ENCODE peak calls at places on chromosomes 2 and 18, in four cellular contexts. Z is esophagus squamous epithelium, V is hepatocyte, W is transverse colon. N is an unnamed sample.

GRCh38 chr2:236919209-236919608 is 166.5 kb upstream of the COPS8 start:
- DNase-seq in Z (no peak), V (no peak), W (no peak), N (no peak)

GRCh38 chr2:98293931-98294687 is 52.1 kb upstream of the CNGA3 start:
- DNase-seq in Z (no peak), V (no peak), W (no peak), N (no peak)

GRCh38 chr2:161238559-161239415 is 69.4 kb upstream of the PSMD14 start:
- DNase-seq in Z (no peak), V (peak; percentile 69), W (peak; percentile 61), N (peak; percentile 63)

GRCh38 chr2:43131890-43132522 is 94.4 kb downstream of the ZFP36L2 start:
- DNase-seq in Z (no peak), V (no peak), W (no peak), N (no peak)

GRCh38 chr18:26574958-26575864 is 26.9 kb upstream of the KCTD1 start:
- DNase-seq in Z (no peak), V (peak; percentile 64), W (peak; percentile 32), N (peak; percentile 48)

GRCh38 chr2:160201849-160202539 is 1.9 kb upstream of the ITGB6 start:
- DNase-seq in Z (no peak), V (no peak), W (no peak), N (no peak)

GRCh38 chr2:84855730-84856129 is 25.2 kb downstream of the TRABD2A start:
- DNase-seq in Z (no peak), V (no peak), W (no peak), N (no peak)

GRCh38 chr2:7860693-7861092 is 821.2 kb upstream of the ID2 start:
- DNase-seq in Z (no peak), V (no peak), W (no peak), N (no peak)

GRCh38 chr18:13371689-13372404 is 153.3 kb downstream of the LDLRAD4 start:
- DNase-seq in Z (no peak), V (no peak), W (peak; percentile 66), N (peak; percentile 81)

GRCh38 chr2:189168876-189169499 is 10.6 kb downstream of the COL5A2 start:
- DNase-seq in Z (no peak), V (no peak), W (no peak), N (no peak)

GRCh38 chr18:26418225-26418624 is 130.1 kb downstream of the KCTD1 start:
- DNase-seq in Z (no peak), V (no peak), W (no peak), N (no peak)

GRCh38 chr2:36404312-36404711 is 48.7 kb downstream of the CRIM1 start:
- DNase-seq in Z (no peak), V (no peak), W (no peak), N (no peak)

GRCh38 chr2:221850076-221850475 is 278.0 kb upstream of the EPHA4 start:
- DNase-seq in Z (no peak), V (no peak), W (no peak), N (no peak)

GRCh38 chr2:128396500-128396891 is 77.8 kb upstream of the HS6ST1 start:
- DNase-seq in Z (no peak), V (peak; percentile 39), W (peak; percentile 4), N (peak; percentile 4)

GRCh38 chr2:133489641-133490411 is 78.4 kb downstream of the NCKAP5 start:
- DNase-seq in Z (no peak), V (no peak), W (no peak), N (no peak)

GRCh38 chr18:36460854-36461253 is 163.3 kb downstream of the FHOD3 start:
- DNase-seq in Z (no peak), V (no peak), W (no peak), N (no peak)

GRCh38 chr18:63410792-63411191 is 11.5 kb downstream of the VPS4B start:
- DNase-seq in Z (no peak), V (peak; percentile 57), W (no peak), N (no peak)

GRCh38 chr2:181784556-181784955 is 104.2 kb upstream of the NEUROD1 start:
- DNase-seq in Z (no peak), V (no peak), W (no peak), N (no peak)

GRCh38 chr18:61435064-61435652 is 101.9 kb downstream of the CDH20 start:
- DNase-seq in Z (no peak), V (peak; percentile 10), W (no peak), N (peak; percentile 3)

GRCh38 chr2:173355132-173355865 is 627 bp downstream of the CDCA7 start:
- DNase-seq in Z (no peak), V (peak; percentile 59), W (peak; percentile 47), N (peak; percentile 56)

GRCh38 chr2:220046507-220046906 is 419.1 kb downstream of the SLC4A3 start:
- DNase-seq in Z (no peak), V (no peak), W (no peak), N (no peak)

GRCh38 chr2:233438573-233439147 is 84.4 kb downstream of the DGKD start:
- DNase-seq in Z (no peak), V (no peak), W (no peak), N (no peak)

GRCh38 chr2:29113891-29114321 is 1.3 kb upstream of the CLIP4 start:
- DNase-seq in Z (no peak), V (peak; percentile 58), W (peak; percentile 58), N (peak; percentile 53)

GRCh38 chr18:78580835-78581339 is 398.7 kb upstream of the SALL3 start:
- DNase-seq in Z (no peak), V (no peak), W (no peak), N (no peak)

GRCh38 chr18:23523429-23524212 is 20.3 kb downstream of the RMC1 start:
- DNase-seq in Z (no peak), V (no peak), W (no peak), N (no peak)

GRCh38 chr2:239375278-239376061 is 25.4 kb downstream of the HDAC4 start:
- DNase-seq in Z (no peak), V (no peak), W (no peak), N (no peak)
- H3K4me1 ChIP-seq in Z (no peaks in the 10 kb centered on the region), V (no peaks in the 10 kb centered on the region), W (no peaks in the 10 kb centered on the region), N (no peaks in the 10 kb centered on the region)

GRCh38 chr2:178241852-178242551 is 47.7 kb downstream of the OSBPL6 start:
- DNase-seq in Z (no peak), V (peak; percentile 61), W (peak; percentile 20), N (peak; percentile 44)

GRCh38 chr2:178243961-178244360 is 49.6 kb downstream of the OSBPL6 start:
- DNase-seq in Z (no peak), V (no peak), W (no peak), N (no peak)

GRCh38 chr2:178244812-178245211 is 50.5 kb downstream of the OSBPL6 start:
- DNase-seq in Z (no peak), V (no peak), W (no peak), N (no peak)

GRCh38 chr2:178238750-178239149 is 44.4 kb downstream of the OSBPL6 start:
- DNase-seq in Z (no peak), V (no peak), W (no peak), N (no peak)

GRCh38 chr2:178242552-178242883 is 48.2 kb downstream of the OSBPL6 start:
- DNase-seq in Z (no peak), V (no peak), W (no peak), N (no peak)
- H3K4me3 ChIP-seq in Z (no peak overlapping the region), V (no peak overlapping the region), W (no peak overlapping the region), N (no peak overlapping the region)

GRCh38 chr2:96163415-96163767 is 18.2 kb upstream of the DUSP2 start:
- DNase-seq in Z (no peak), V (no peak), W (no peak), N (no peak)
- H3K9me3 ChIP-seq in Z (no peaks in the 10 kb centered on the region), V (no peaks in the 10 kb centered on the region), W (no peaks in the 10 kb centered on the region), N (no peaks in the 10 kb centered on the region)

GRCh38 chr18:73684651-73685050 is 463.0 kb downstream of the FBXO15 start:
- DNase-seq in Z (no peak), V (no peak), W (no peak), N (no peak)

GRCh38 chr18:73679941-73680700 is 467.5 kb downstream of the FBXO15 start:
- DNase-seq in Z (no peak), V (no peak), W (no peak), N (no peak)

GRCh38 chr18:73681912-73682311 is 465.7 kb downstream of the FBXO15 start:
- DNase-seq in Z (no peak), V (no peak), W (no peak), N (no peak)

GRCh38 chr18:73681398-73681797 is 466.2 kb downstream of the FBXO15 start:
- DNase-seq in Z (no peak), V (no peak), W (no peak), N (no peak)

GRCh38 chr18:73683618-73684238 is 463.9 kb downstream of the FBXO15 start:
- DNase-seq in Z (no peak), V (no peak), W (no peak), N (no peak)
- H3K4me1 ChIP-seq in Z (no peaks in the 10 kb centered on the region), V (no peaks in the 10 kb centered on the region), W (no peaks in the 10 kb centered on the region), N (no peaks in the 10 kb centered on the region)

GRCh38 chr2:127226520-127227263 is 6.6 kb upstream of the CYP27C1 start:
- DNase-seq in Z (no peak), V (peak; percentile 82), W (peak; percentile 86), N (peak; percentile 87)
- H3K4me3 ChIP-seq in Z (no peak overlapping the region), V (no peak overlapping the region), W (no peak overlapping the region), N (no peak overlapping the region)

DNA sequence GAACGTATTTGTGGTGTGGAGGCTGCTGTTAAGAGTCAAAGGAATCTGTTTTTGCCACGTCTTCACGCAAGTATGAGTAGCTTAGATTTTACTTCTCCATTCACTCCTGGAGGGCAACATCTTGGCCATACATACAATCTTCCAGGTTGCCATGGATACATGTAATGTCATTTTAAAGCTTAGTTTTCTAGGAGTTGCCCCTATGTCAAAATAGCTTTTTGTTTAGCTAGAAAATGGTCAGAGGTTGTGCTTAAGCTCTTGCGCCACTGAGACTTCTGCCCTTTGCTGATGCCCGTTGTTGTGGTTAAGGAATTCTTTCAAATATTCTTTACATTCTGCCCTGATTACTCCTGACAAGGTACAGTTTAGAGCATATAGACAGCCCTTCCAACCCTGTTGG is 245.4 kb upstream of the TFPI start:
- DNase-seq in Z (no peak), V (no peak), W (no peak), N (no peak)
- H3K9me3 ChIP-seq in Z (no peaks in the 10 kb centered on the region), V (no peaks in the 10 kb centered on the region), W (peaks cover 3% of the 10 kb centered on the region), N (no peaks in the 10 kb centered on the region)

N was measured in mucosa of descending colon.